ENCODE peak calls at places on chromosomes 4 and X, in six cellular contexts. P, N, T, Z, R and A are unnamed samples.

GRCh38 chr4:168051526-168051925 is 40.8 kb upstream of the ANXA10 start:
- ATAC-seq in P (no peak), N (no peak), T (no peak), Z (no peak), R (no peak), A (no peak)

GRCh38 chr4:112817933-112818921 is 181.3 kb downstream of the LARP7 start:
- ATAC-seq in P (peak; percentile 86), N (no peak), T (peak; percentile 95), Z (peak; percentile 98), R (peak; percentile 90), A (peak; percentile 92)

GRCh38 chrX:154040307-154040756 is 20.6 kb upstream of the IRAK1 start:
- ATAC-seq in P (peak; percentile 48), N (no peak), T (no peak), Z (peak; percentile 76), R (no peak), A (peak; percentile 36)

GRCh38 chrX:69133561-69134542 is 31.4 kb downstream of the PJA1 start:
- ATAC-seq in P (peak; percentile 65), N (no peak), T (no peak), Z (peak; percentile 52), R (peak; percentile 56), A (peak; percentile 67)

GRCh38 chrX:16843208-16843909 is 26.8 kb downstream of the RBBP7 start:
- ATAC-seq in P (no peak), N (no peak), T (no peak), Z (no peak), R (no peak), A (no peak)

GRCh38 chr4:95625020-95625419 is 76.2 kb upstream of the UNC5C start:
- ATAC-seq in P (no peak), N (no peak), T (no peak), Z (no peak), R (no peak), A (no peak)

GRCh38 chrX:119477812-119478232 is 9.6 kb downstream of the SLC25A5 start:
- ATAC-seq in P (peak; percentile 7), N (no peak), T (no peak), Z (peak; percentile 91), R (peak; percentile 32), A (no peak)

GRCh38 chr4:153223418-153223792 is 19.2 kb downstream of the TRIM2 start:
- ATAC-seq in P (peak; percentile 13), N (no peak), T (no peak), Z (peak; percentile 22), R (peak; percentile 63), A (no peak)

GRCh38 chr4:21347142-21347541 is 601.4 kb downstream of the KCNIP4 start:
- ATAC-seq in P (no peak), N (no peak), T (no peak), Z (no peak), R (no peak), A (no peak)

GRCh38 chr4:3199661-3200422 is 49.1 kb upstream of the MSANTD1 start:
- ATAC-seq in P (peak; percentile 16), N (no peak), T (no peak), Z (peak; percentile 47), R (peak; percentile 61), A (no peak)

GRCh38 chrX:109902665-109903064 is 100.2 kb upstream of the TMEM164 start:
- ATAC-seq in P (no peak), N (no peak), T (no peak), Z (no peak), R (no peak), A (no peak)

GRCh38 chr4:163967263-163967662 is 472.8 kb downstream of the TMA16 start:
- ATAC-seq in P (no peak), N (no peak), T (no peak), Z (no peak), R (no peak), A (no peak)

GRCh38 chr4:891747-892146 is 40.4 kb downstream of the GAK start:
- ATAC-seq in P (no peak), N (no peak), T (peak; percentile 26), Z (no peak), R (no peak), A (no peak)

GRCh38 chr4:48746608-48747374 is 33.3 kb downstream of the FRYL start:
- ATAC-seq in P (no peak), N (peak; percentile 81), T (no peak), Z (no peak), R (no peak), A (no peak)

GRCh38 chr4:76200771-76201224 is 12.8 kb downstream of the SCARB2 start:
- ATAC-seq in P (peak; percentile 62), N (peak; percentile 20), T (no peak), Z (peak; percentile 84), R (no peak), A (peak; percentile 81)